ENCODE peak calls at places on chromosomes 12 and 14, in seven cellular contexts. Q is tibial nerve, M is endothelial cell, I is GM20000, G is HFFc6, O is SK-N-SH, D is GM12864. J is an unnamed sample.

GRCh38 chr12:47775100-47775911 is 2.3 kb downstream of the SLC48A1 start:
- DNase-seq in Q (no peak), M (no peak), I (no peak), G (peak; percentile 64), O (no peak), D (no peak), J (no peak)

GRCh38 chr14:38828183-38828877 is 274.7 kb downstream of the SEC23A start:
- DNase-seq in Q (no peak), M (no peak), I (no peak), G (no peak), O (no peak), D (no peak), J (no peak)

GRCh38 chr12:19778111-19778688 is 338.9 kb downstream of the AEBP2 start:
- DNase-seq in Q (no peak), M (no peak), I (no peak), G (peak; percentile 3), O (no peak), D (no peak), J (no peak)

GRCh38 chr12:28065374-28065773 is 92.8 kb upstream of the PTHLH start:
- DNase-seq in Q (no peak), M (no peak), I (no peak), G (no peak), O (no peak), D (no peak), J (no peak)

GRCh38 chr14:74946659-74947281 is 8.6 kb downstream of the PGF start:
- DNase-seq in Q (no peak), M (no peak), I (no peak), G (no peak), O (peak; percentile 75), D (no peak), J (no peak)

GRCh38 chr14:23071244-23071974 is 14.1 kb upstream of the CDH24 start:
- DNase-seq in Q (peak; percentile 80), M (peak; percentile 81), I (peak; percentile 88), G (peak; percentile 89), O (peak; percentile 88), D (peak; percentile 61), J (peak; percentile 78)

GRCh38 chr12:42791399-42791798 is 201.9 kb upstream of the PRICKLE1 start:
- DNase-seq in Q (no peak), M (no peak), I (no peak), G (no peak), O (no peak), D (no peak), J (no peak)

GRCh38 chr14:101235042-101235871 is 326.0 kb upstream of the DIO3 start:
- DNase-seq in Q (peak; percentile 39), M (peak; percentile 88), I (peak; percentile 75), G (peak; percentile 41), O (peak; percentile 95), D (no peak), J (peak; percentile 80)

GRCh38 chr12:40105265-40105514 is 691 bp downstream of the SLC2A13 start:
- DNase-seq in Q (peak; percentile 16), M (no peak), I (no peak), G (no peak), O (peak; percentile 80), D (no peak), J (no peak)

GRCh38 chr14:32426596-32427408 is 97.7 kb downstream of the AKAP6 start:
- DNase-seq in Q (no peak), M (no peak), I (no peak), G (no peak), O (peak; percentile 58), D (no peak), J (peak; percentile 10)

GRCh38 chr12:69019082-69019481 is 86.1 kb upstream of the CPM start:
- DNase-seq in Q (no peak), M (no peak), I (no peak), G (no peak), O (no peak), D (no peak), J (no peak)

GRCh38 chr12:10140001-10140400 is 10.0 kb upstream of the CLEC7A start:
- DNase-seq in Q (peak; percentile 40), M (peak; percentile 49), I (peak; percentile 34), G (peak; percentile 68), O (peak; percentile 10), D (no peak), J (peak; percentile 34)

GRCh38 chr14:80901813-80902212 is 39.7 kb downstream of the CEP128 start:
- DNase-seq in Q (no peak), M (no peak), I (no peak), G (no peak), O (no peak), D (no peak), J (no peak)

GRCh38 chr14:105935384-105935783 is 409.0 kb downstream of the TMEM121 start:
- DNase-seq in Q (no peak), M (no peak), I (no peak), G (no peak), O (no peak), D (no peak), J (no peak)

GRCh38 chr12:113524495-113524894 is 52.8 kb upstream of the LHX5 start:
- DNase-seq in Q (no peak), M (no peak), I (no peak), G (no peak), O (no peak), D (no peak), J (no peak)

GRCh38 chr12:122137229-122137628 is 36.8 kb downstream of the IL31 start:
- DNase-seq in Q (no peak), M (no peak), I (no peak), G (no peak), O (no peak), D (no peak), J (peak; percentile 48)
- TF ChIP-seq CTCF in Q (no peak), M (no peak), I (no peak), G (peak; percentile 13), O (peak; percentile 19), D (no peak), J (peak; percentile 44)

GRCh38 chr14:30874120-30874998 is at the start of gene COCH:
- DNase-seq in Q (no peak), M (peak; percentile 52), I (peak; percentile 92), G (no peak), O (peak; percentile 92), D (no peak), J (peak; percentile 74)
- TF ChIP-seq CTCF in Q (peak; percentile 20), M (peak; percentile 42), I (peak; percentile 29), G (peak; percentile 37), O (peak; percentile 23), D (peak; percentile 46), J (peak; percentile 41)

GRCh38 chr12:81461163-81461562 is 298.0 kb downstream of the PPFIA2 start:
- DNase-seq in Q (no peak), M (no peak), I (no peak), G (no peak), O (no peak), D (no peak), J (no peak)
- TF ChIP-seq CTCF in Q (no peak), M (peak; percentile 55), I (no peak), G (peak; percentile 19), O (peak; percentile 39), D (peak; percentile 26), J (no peak)

GRCh38 chr14:71107921-71108320 is 200.7 kb downstream of the PCNX1 start:
- DNase-seq in Q (no peak), M (no peak), I (no peak), G (no peak), O (no peak), D (no peak), J (no peak)

GRCh38 chr14:71108398-71109114 is 201.3 kb downstream of the PCNX1 start:
- DNase-seq in Q (no peak), M (no peak), I (no peak), G (no peak), O (no peak), D (no peak), J (no peak)

GRCh38 chr14:71105177-71105576 is 197.9 kb downstream of the PCNX1 start:
- DNase-seq in Q (no peak), M (no peak), I (no peak), G (no peak), O (no peak), D (no peak), J (no peak)

GRCh38 chr14:71103662-71104484 is 196.6 kb downstream of the PCNX1 start:
- DNase-seq in Q (peak; percentile 59), M (peak; percentile 23), I (peak; percentile 57), G (peak; percentile 75), O (peak; percentile 46), D (peak; percentile 21), J (peak; percentile 22)
- TF ChIP-seq CTCF in Q (peak; percentile 71), M (peak; percentile 88), I (peak; percentile 45), G (peak; percentile 94), O (peak; percentile 93), D (peak; percentile 74), J (peak; percentile 82)

GRCh38 chr12:123056709-123057108 is 76.2 kb downstream of the ARL6IP4 start:
- DNase-seq in Q (no peak), M (no peak), I (no peak), G (no peak), O (no peak), D (no peak), J (no peak)
- TF ChIP-seq CTCF in Q (no peak), M (no peak), I (no peak), G (no peak), O (no peak), D (no peak), J (no peak)

GRCh38 chr14:90521121-90521929 is 124.5 kb downstream of the CALM1 start:
- DNase-seq in Q (no peak), M (no peak), I (no peak), G (no peak), O (no peak), D (no peak), J (no peak)

GRCh38 chr14:90521930-90522483 is 125.2 kb downstream of the CALM1 start:
- DNase-seq in Q (no peak), M (no peak), I (no peak), G (no peak), O (no peak), D (no peak), J (no peak)

GRCh38 chr14:90523544-90523943 is 126.7 kb downstream of the CALM1 start:
- DNase-seq in Q (no peak), M (no peak), I (no peak), G (no peak), O (no peak), D (no peak), J (no peak)

GRCh38 chr14:90522585-90523191 is 125.9 kb downstream of the CALM1 start:
- DNase-seq in Q (no peak), M (no peak), I (no peak), G (no peak), O (peak; percentile 93), D (no peak), J (no peak)

GRCh38 chr14:90523961-90524875 is 127.4 kb downstream of the CALM1 start:
- DNase-seq in Q (no peak), M (no peak), I (no peak), G (no peak), O (no peak), D (no peak), J (no peak)
- TF ChIP-seq CTCF in Q (no peak), M (no peak), I (no peak), G (no peak), O (no peak), D (no peak), J (no peak)

GRCh38 chr12:57216014-57216891 is at the start of gene NXPH4:
- DNase-seq in Q (no peak), M (no peak), I (peak; percentile 88), G (no peak), O (peak; percentile 79), D (no peak), J (peak; percentile 84)
- TF ChIP-seq CTCF in Q (no peak), M (no peak), I (peak; percentile 25), G (no peak), O (no peak), D (no peak), J (no peak)

GRCh38 chr12:26058308-26058707 is 66.5 kb downstream of the BHLHE41 start:
- DNase-seq in Q (no peak), M (no peak), I (no peak), G (no peak), O (no peak), D (no peak), J (no peak)
- TF ChIP-seq CTCF in Q (no peak), M (no peak), I (no peak), G (peak; percentile 34), O (peak; percentile 32), D (peak; percentile 31), J (no peak)

J was measured in nephron progenitor cell.